ENCODE peak calls at places on chromosomes 4 and X, in nine cellular contexts. I, C, N, Y, D, A, U, Z and L are unnamed samples.

GRCh38 chr4:114598191-114599121 is at the start of gene UGT8:
- DNase-seq in I (peak), C (no peak), N (peak), Y (no peak), D (peak), A (peak), U (no peak), Z (peak), L (no peak)

GRCh38 chr4:89023140-89023539 is 33.8 kb downstream of the FAM13A start:
- DNase-seq in I (no peak), C (no peak), N (no peak), Y (no peak), D (no peak), A (no peak), U (no peak), Z (no peak), L (no peak)

GRCh38 chr4:176781739-176782100 is 11.0 kb downstream of the VEGFC start:
- DNase-seq in I (peak), C (no peak), N (no peak), Y (no peak), D (no peak), A (no peak), U (no peak), Z (no peak), L (no peak)

GRCh38 chrX:71996826-71997225 is 86.2 kb downstream of the NHSL2 start:
- DNase-seq in I (peak), C (no peak), N (no peak), Y (no peak), D (peak), A (no peak), U (no peak), Z (no peak), L (no peak)

GRCh38 chrX:131987252-131987651 is 35.9 kb upstream of the STK26 start:
- DNase-seq in I (no peak), C (no peak), N (no peak), Y (no peak), D (no peak), A (no peak), U (no peak), Z (no peak), L (no peak)

GRCh38 chr4:95585016-95585695 is 36.4 kb upstream of the UNC5C start:
- DNase-seq in I (no peak), C (no peak), N (no peak), Y (no peak), D (no peak), A (no peak), U (no peak), Z (peak), L (no peak)

GRCh38 chr4:116926631-116927295 is 158.6 kb downstream of the TRAM1L1 start:
- DNase-seq in I (no peak), C (peak), N (no peak), Y (no peak), D (no peak), A (peak), U (no peak), Z (no peak), L (no peak)

GRCh38 chr4:141027421-141027820 is 105.8 kb downstream of the RNF150 start:
- DNase-seq in I (no peak), C (no peak), N (no peak), Y (no peak), D (no peak), A (peak), U (no peak), Z (peak), L (no peak)

GRCh38 chr4:13368262-13368661 is 115.9 kb downstream of the RAB28 start:
- DNase-seq in I (no peak), C (no peak), N (no peak), Y (no peak), D (no peak), A (no peak), U (no peak), Z (no peak), L (no peak)

GRCh38 chr4:39085891-39086290 is 23.9 kb downstream of the KLHL5 start:
- DNase-seq in I (no peak), C (no peak), N (no peak), Y (no peak), D (no peak), A (no peak), U (no peak), Z (peak), L (no peak)

GRCh38 chrX:140040397-140040796 is 75.1 kb upstream of the CXorf66 start:
- DNase-seq in I (no peak), C (peak), N (no peak), Y (no peak), D (no peak), A (no peak), U (no peak), Z (peak), L (no peak)

GRCh38 chr4:1094336-1094690 is 19.1 kb downstream of the RNF212 start:
- DNase-seq in I (no peak), C (no peak), N (no peak), Y (no peak), D (no peak), A (no peak), U (no peak), Z (no peak), L (no peak)

GRCh38 chr4:125266901-125267601 is 47.7 kb upstream of the FAT4 start:
- DNase-seq in I (no peak), C (no peak), N (no peak), Y (no peak), D (no peak), A (no peak), U (no peak), Z (peak), L (no peak)

GRCh38 chrX:56793533-56794320 is 64.7 kb downstream of the NBDY start:
- DNase-seq in I (no peak), C (no peak), N (no peak), Y (no peak), D (peak), A (no peak), U (no peak), Z (no peak), L (no peak)

GRCh38 chr4:74531952-74532794 is 87.2 kb downstream of the AREG start:
- DNase-seq in I (peak), C (peak), N (no peak), Y (no peak), D (no peak), A (peak), U (no peak), Z (peak), L (peak)